ENCODE peak calls at places on chromosome 3, in four cellular contexts. Q, E, P and A are unnamed samples.

GRCh38 chr3:23165571-23165970 is 37.6 kb upstream of the UBE2E2 start:
- DNase-seq in Q (no peak), E (no peak), P (no peak), A (no peak)

GRCh38 chr3:161230621-161231195 is 9.6 kb downstream of the NMD3 start:
- DNase-seq in Q (no peak), E (no peak), P (no peak), A (no peak)

GRCh38 chr3:179027326-179027900 is 44.2 kb downstream of the ZMAT3 start:
- DNase-seq in Q (no peak), E (peak), P (peak), A (no peak)

GRCh38 chr3:61299343-61299742 is 48.1 kb upstream of the FHIT start:
- DNase-seq in Q (no peak), E (no peak), P (no peak), A (no peak)

GRCh38 chr3:30878862-30879261 is 15.6 kb downstream of the GADL1 start:
- DNase-seq in Q (no peak), E (no peak), P (no peak), A (no peak)

GRCh38 chr3:42961633-42962032 is 17.5 kb upstream of the GASK1A start:
- DNase-seq in Q (peak), E (peak), P (peak), A (peak)

GRCh38 chr3:196195664-196196255 is 15.4 kb downstream of the ZDHHC19 start:
- DNase-seq in Q (no peak), E (no peak), P (no peak), A (no peak)

GRCh38 chr3:113968986-113969385 is 21.2 kb downstream of the ZDHHC23 start:
- DNase-seq in Q (no peak), E (no peak), P (peak), A (no peak)

GRCh38 chr3:122944671-122945151 is 82.9 kb downstream of the SEMA5B start:
- DNase-seq in Q (no peak), E (no peak), P (peak), A (no peak)

GRCh38 chr3:2849092-2849491 is 261.1 kb downstream of the IL5RA start:
- DNase-seq in Q (no peak), E (no peak), P (no peak), A (no peak)

GRCh38 chr3:108152261-108152660 is 61.4 kb upstream of the CD47 start:
- DNase-seq in Q (no peak), E (no peak), P (no peak), A (no peak)

GRCh38 chr3:26089249-26089648 is 299.4 kb downstream of the OXSM start:
- DNase-seq in Q (no peak), E (no peak), P (no peak), A (no peak)

GRCh38 chr3:55935241-55935640 is 448.1 kb upstream of the WNT5A start:
- DNase-seq in Q (no peak), E (no peak), P (no peak), A (no peak)

GRCh38 chr3:146449076-146449475 is 20.3 kb downstream of the PLSCR2 start:
- DNase-seq in Q (no peak), E (no peak), P (no peak), A (no peak)

GRCh38 chr3:133925960-133926735 is 30.5 kb upstream of the RAB6B start:
- DNase-seq in Q (no peak), E (no peak), P (no peak), A (no peak)

GRCh38 chr3:175200391-175200790 is 341.3 kb downstream of the NAALADL2 start:
- DNase-seq in Q (no peak), E (no peak), P (peak), A (no peak)